ENCODE peak calls at places on chromosomes 2 and 18, in four cellular contexts. W, J, K and F are unnamed samples.

GRCh38 chr2:68765739-68766377 is 31.2 kb downstream of the ARHGAP25 start:
- DNase-seq in W (no peak), J (no peak), K (no peak), F (no peak)

GRCh38 chr2:27891820-27892105 is 1.2 kb downstream of the BABAM2 start:
- DNase-seq in W (no peak), K (no peak), J (no peak), F (no peak)

GRCh38 chr2:110878150-110878549 is 145.8 kb downstream of the ACOXL start:
- DNase-seq in K (no peak), W (no peak), J (no peak), F (no peak)

GRCh38 chr18:28267878-28268625 is 91.1 kb upstream of the CDH2 start:
- DNase-seq in W (peak), J (peak), K (no peak), F (no peak)

GRCh38 chr2:156156580-156156979 is 175.9 kb downstream of the NR4A2 start:
- DNase-seq in K (peak), W (no peak), J (no peak), F (no peak)

GRCh38 chr2:143264851-143265250 is 135.6 kb downstream of the ARHGAP15 start:
- DNase-seq in W (peak), J (peak), K (no peak), F (no peak)

GRCh38 chr2:101528501-101528900 is 53.6 kb upstream of the RFX8 start:
- DNase-seq in K (no peak), J (no peak), W (no peak), F (no peak)

GRCh38 chr2:241009601-241010530 is 11.4 kb downstream of the SNED1 start:
- DNase-seq in W (peak), K (peak), J (peak), F (peak)

GRCh38 chr2:169320561-169320960 is 41.8 kb downstream of the LRP2 start:
- DNase-seq in K (no peak), J (no peak), W (no peak), F (no peak)

GRCh38 chr18:49625021-49625691 is 63.3 kb downstream of the LIPG start:
- DNase-seq in W (no peak), K (no peak), J (no peak), F (no peak)

GRCh38 chr2:172943563-172943962 is 132.1 kb upstream of the MAP3K20 start:
- DNase-seq in W (no peak), J (no peak), K (no peak), F (peak)

GRCh38 chr2:120132190-120132589 is 91.0 kb downstream of the TMEM185B start:
- DNase-seq in W (peak), K (no peak), J (no peak), F (no peak)

GRCh38 chr2:167509585-167509984 is 621.3 kb downstream of the XIRP2 start:
- DNase-seq in J (no peak), W (peak), K (peak), F (no peak)

GRCh38 chr2:134690629-134691215 is 28.1 kb downstream of the TMEM163 start:
- DNase-seq in J (no peak), K (no peak), W (no peak), F (no peak)

GRCh38 chr2:109031481-109032228 is 42.6 kb upstream of the EDAR start:
- DNase-seq in J (no peak), K (peak), W (peak), F (peak)

GRCh38 chr2:217497850-217498377 is 504.9 kb downstream of the TNS1 start:
- DNase-seq in W (no peak), K (no peak), J (no peak), F (no peak)

GRCh38 chr2:112710956-112711355 is 9.9 kb upstream of the NT5DC4 start:
- DNase-seq in K (no peak), W (no peak), J (no peak), F (no peak)

GRCh38 chr2:221204699-221205098 is 367.4 kb downstream of the EPHA4 start:
- DNase-seq in W (no peak), K (no peak), J (no peak), F (no peak)

GRCh38 chr2:130337735-130338325 is 4.9 kb upstream of the IMP4 start:
- DNase-seq in W (no peak), K (no peak), J (peak), F (no peak)

GRCh38 chr18:57943723-57944122 is 100.3 kb upstream of the NEDD4L start:
- DNase-seq in K (no peak), J (peak), W (peak), F (no peak)

GRCh38 chr2:1972428-1972827 is 228.1 kb upstream of the PXDN start:
- DNase-seq in K (no peak), W (no peak), J (no peak), F (no peak)

GRCh38 chr2:46862430-46862829 is 53.2 kb downstream of the MCFD2 start:
- DNase-seq in W (no peak), J (no peak), K (no peak), F (no peak)

GRCh38 chr2:55107428-55107827 is 57.2 kb upstream of the RTN4 start:
- DNase-seq in K (no peak), J (peak), W (no peak), F (no peak)

GRCh38 chr18:39945076-39945475 is 2010.0 kb upstream of the PIK3C3 start:
- DNase-seq in K (no peak), W (no peak), J (no peak), F (no peak)